ENCODE peak calls at places on chromosomes 12 and 14, in seven cellular contexts. J, B, O, T, G, V and I are unnamed samples. For H3K4me1, the result is how much of the 10 kb centered on the place peaks cover.

GRCh38 chr12:101939856-101940265 is 62.5 kb downstream of the DRAM1 start:
- DNase-seq in J (peak), B (peak), O (peak), T (peak), G (peak), V (peak), I (no peak)

GRCh38 chr12:1972856-1973317 is 31.4 kb downstream of the DCP1B start:
- DNase-seq in J (no peak), B (no peak), O (peak), T (no peak), G (peak), V (peak), I (no peak)

GRCh38 chr14:24938593-24938992 is 111.4 kb downstream of the STXBP6 start:
- DNase-seq in J (no peak), B (no peak), O (no peak), T (no peak), G (no peak), V (no peak), I (no peak)

GRCh38 chr14:95106966-95107365 is 50.4 kb downstream of the DICER1 start:
- DNase-seq in J (no peak), B (no peak), O (no peak), T (no peak), G (no peak), V (no peak), I (no peak)

GRCh38 chr12:71440393-71441349 is 1.1 kb downstream of the LGR5 start:
- DNase-seq in J (peak), B (no peak), O (peak), T (no peak), G (no peak), V (no peak), I (no peak)

GRCh38 chr14:50210074-50210473 is 21.3 kb downstream of the SOS2 start:
- DNase-seq in J (no peak), B (no peak), O (no peak), T (no peak), G (no peak), V (no peak), I (no peak)

GRCh38 chr12:91171475-91171874 is 11.1 kb downstream of the DCN start:
- DNase-seq in J (no peak), B (no peak), O (no peak), T (no peak), G (no peak), V (no peak), I (no peak)

GRCh38 chr14:69342928-69343525 is 55.1 kb downstream of the ERH start:
- DNase-seq in J (peak), B (no peak), O (peak), T (peak), G (no peak), V (no peak), I (no peak)

GRCh38 chr14:33636715-33637114 is 314.2 kb downstream of the EGLN3 start:
- DNase-seq in J (no peak), B (no peak), O (no peak), T (no peak), G (no peak), V (no peak), I (no peak)

GRCh38 chr14:66857867-66858266 is 331.4 kb upstream of the GARIN2 start:
- DNase-seq in J (no peak), B (no peak), O (no peak), T (no peak), G (no peak), V (no peak), I (no peak)

GRCh38 chr12:124915249-124916236 is 1.1 kb upstream of the UBC start:
- DNase-seq in J (peak), B (peak), O (peak), T (peak), G (peak), V (peak), I (peak)

GRCh38 chr12:52529417-52529816 is 9.2 kb upstream of the KRT5 start:
- DNase-seq in J (no peak), B (no peak), O (no peak), T (no peak), G (no peak), V (no peak), I (no peak)

GRCh38 chr12:11577658-11578260 is 71.7 kb upstream of the ETV6 start:
- DNase-seq in J (no peak), B (no peak), O (no peak), T (no peak), G (no peak), V (no peak), I (no peak)

GRCh38 chr12:6538420-6539275 is 4.3 kb downstream of the GAPDH start:
- DNase-seq in J (no peak), B (no peak), O (no peak), T (no peak), G (no peak), V (no peak), I (no peak)

GRCh38 chr12:11446372-11446771 is 51.0 kb upstream of the PRB2 start:
- DNase-seq in J (no peak), B (no peak), O (no peak), T (no peak), G (no peak), V (no peak), I (no peak)

GRCh38 chr12:89475203-89475990 is 49.2 kb downstream of the GALNT4 start:
- DNase-seq in J (no peak), B (no peak), O (no peak), T (no peak), G (no peak), V (no peak), I (no peak)

GRCh38 chr12:18422849-18423248 is 161.5 kb downstream of the PIK3C2G start:
- DNase-seq in J (no peak), B (no peak), O (no peak), T (no peak), G (no peak), V (no peak), I (no peak)

GRCh38 chr12:50732591-50732990 is 31.3 kb upstream of the ATF1 start:
- DNase-seq in J (peak), B (no peak), O (no peak), T (no peak), G (no peak), V (no peak), I (no peak)

GRCh38 chr12:53659609-53660008 is 16.3 kb downstream of the ATP5MC2 start:
- DNase-seq in J (no peak), B (no peak), O (no peak), T (no peak), G (no peak), V (no peak), I (no peak)
- H3K4me3 ChIP-seq in J (no peak), B (no peak), O (no peak), T (no peak), G (peak), V (peak), I (no peak)

GRCh38 chr12:99618657-99619056 is 28.9 kb upstream of the GARIN6 start:
- DNase-seq in J (no peak), B (no peak), O (no peak), T (no peak), G (no peak), V (no peak), I (no peak)
- H3K4me1 ChIP-seq in J (under half), B (under half), O (under half), T (under half), G (under half), V (under half), I (under half)

GRCh38 chr14:98189077-98189476 is 1082.9 kb downstream of the BCL11B start:
- DNase-seq in J (no peak), B (no peak), O (no peak), T (no peak), G (no peak), V (no peak), I (no peak)
- H3K4me3 ChIP-seq in J (no peak), B (no peak), O (no peak), T (no peak), G (no peak), V (no peak), I (no peak)

DNA sequence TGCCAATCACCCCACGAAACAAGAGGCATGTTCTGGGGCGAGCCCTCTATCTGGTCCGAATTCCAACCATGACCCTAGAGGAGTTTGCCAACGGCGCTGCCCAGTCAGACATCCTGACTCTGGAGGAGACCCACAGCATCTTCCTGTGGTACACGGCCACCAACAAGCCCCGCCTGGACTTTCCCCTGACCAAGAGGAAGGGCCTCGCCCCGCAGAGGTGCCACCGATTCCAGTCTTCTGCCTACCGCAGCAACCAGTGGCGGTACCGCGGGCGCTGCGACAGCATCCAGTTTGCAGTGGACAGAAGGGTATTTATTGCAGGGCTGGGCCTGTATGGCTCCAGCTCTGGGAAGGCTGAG is 1.7 kb downstream of the BTBD6 start:
- DNase-seq in J (no peak), B (no peak), O (no peak), T (no peak), G (no peak), V (no peak), I (no peak)
- H3K4me1 ChIP-seq in J (under half), B (under half), O (under half), T (under half), G (under half), V (under half), I (under half)

GRCh38 chr14:61602733-61603077 is 92.6 kb upstream of the HIF1A start:
- DNase-seq in J (no peak), B (no peak), O (no peak), T (no peak), G (no peak), V (no peak), I (no peak)
- H3K4me3 ChIP-seq in J (no peak), B (no peak), O (no peak), T (no peak), G (no peak), V (no peak), I (no peak)